ENCODE peak calls at places on chromosomes 11 and 22, in eight cellular contexts. L is stimulated activated CD8-positive, alpha-beta memory T cell treated with anti-CD3 and anti-CD28 coated beads, Interleukin-4, amount 100 ng/mL, for 4 hours; J is posterior vena cava; H is cardiac muscle cell; I is COR-L47; D is CD8-positive, alpha-beta memory T cell; Q is ELF-1; F is frontal cortex. Z is an unnamed sample.

GRCh38 chr22:47391169-47392053 is 629.0 kb downstream of the TBC1D22A start:
- DNase-seq in J (peak; percentile 79), I (no peak), H (no peak), Q (no peak), F (no peak), D (no peak), L (no peak), Z (no peak)

GRCh38 chr22:23158516-23159286 is 13.4 kb downstream of the RAB36 start:
- DNase-seq in H (no peak), J (no peak), I (peak; percentile 38), Q (no peak), D (no peak), L (no peak), F (no peak), Z (no peak)

GRCh38 chr11:124882339-124883071 is 15.2 kb downstream of the ROBO4 start:
- DNase-seq in Q (no peak), D (no peak), J (no peak), I (no peak), H (peak; percentile 51), L (no peak), F (no peak), Z (no peak)

GRCh38 chr11:8593935-8594909 is at the start of gene STK33:
- DNase-seq in Q (peak; percentile 75), D (peak; percentile 4), I (peak; percentile 83), H (peak; percentile 41), J (no peak), L (no peak), F (peak; percentile 50), Z (no peak)

GRCh38 chr11:61609000-61609969 is 28.4 kb upstream of the SYT7 start:
- DNase-seq in H (no peak), Q (no peak), L (no peak), F (no peak), D (no peak), J (no peak), I (no peak), Z (no peak)

GRCh38 chr22:28930357-28931007 is 47.1 kb downstream of the ZNRF3 start:
- DNase-seq in L (no peak), F (no peak), Q (no peak), H (peak; percentile 47), I (no peak), J (no peak), D (no peak), Z (no peak)

GRCh38 chr22:27302501-27302900 is 499.1 kb downstream of the MN1 start:
- DNase-seq in L (no peak), Q (no peak), J (no peak), F (no peak), D (no peak), I (no peak), H (no peak), Z (no peak)

GRCh38 chr11:47842749-47843148 is 5.4 kb downstream of the NUP160 start:
- DNase-seq in H (no peak), D (no peak), I (no peak), F (no peak), J (no peak), Q (no peak), L (no peak), Z (no peak)

GRCh38 chr22:33539902-33540751 is 380.1 kb downstream of the LARGE1 start:
- DNase-seq in I (no peak), L (no peak), H (no peak), F (peak; percentile 13), D (no peak), Q (no peak), J (peak; percentile 86), Z (no peak)

GRCh38 chr11:46554205-46555162 is 39.3 kb downstream of the AMBRA1 start:
- DNase-seq in I (no peak), J (no peak), Q (no peak), H (peak; percentile 81), F (no peak), D (no peak), L (no peak), Z (no peak)

GRCh38 chr11:126862664-126863247 is 137.8 kb downstream of the KIRREL3 start:
- DNase-seq in J (no peak), H (no peak), I (no peak), F (no peak), D (no peak), L (no peak), Q (peak; percentile 72), Z (no peak)

GRCh38 chr11:76185511-76185910 is 20.8 kb downstream of the WNT11 start:
- DNase-seq in Q (no peak), H (no peak), I (no peak), F (no peak), D (no peak), J (no peak), L (no peak), Z (no peak)

Z was measured in effector CD4-positive, alpha-beta T cell.